ENCODE peak calls at places on chromosome 17, in eight cellular contexts. One of them, this sample, is unnamed.
A peak's percentile ranks its signal among the peaks of the same experiment; 100 is the strongest.

GRCh38 chr17:13541032-13541480 is 60.7 kb downstream of the HS3ST3A1 start:
- DNase-seq in astrocyte of the spinal cord: peak; percentile 97
- DNase-seq in right lobe of liver: no peak
- DNase-seq in mesothelial cell of epicardium: no peak
- DNase-seq in WTC11: no peak
- DNase-seq in cardiac muscle cell: peak; percentile 95
- DNase-seq in activated CD8-positive, alpha-beta T cell treated with anti-CD3 and anti-CD28 coated beads for 36 hours: no peak
- DNase-seq in Calu3: no peak
- DNase-seq in this sample: no peak

GRCh38 chr17:4008496-4009163 is 44.4 kb upstream of the ATP2A3 start:
- DNase-seq in astrocyte of the spinal cord: no peak
- DNase-seq in right lobe of liver: no peak
- DNase-seq in mesothelial cell of epicardium: no peak
- DNase-seq in Calu3: no peak
- DNase-seq in activated CD8-positive, alpha-beta T cell treated with anti-CD3 and anti-CD28 coated beads for 36 hours: no peak
- DNase-seq in WTC11: no peak
- DNase-seq in cardiac muscle cell: no peak
- DNase-seq in this sample: no peak

GRCh38 chr17:49356320-49356719 is 5.7 kb downstream of the ZNF652 start:
- DNase-seq in activated CD8-positive, alpha-beta T cell treated with anti-CD3 and anti-CD28 coated beads for 36 hours: no peak
- DNase-seq in cardiac muscle cell: no peak
- DNase-seq in mesothelial cell of epicardium: no peak
- DNase-seq in astrocyte of the spinal cord: no peak
- DNase-seq in right lobe of liver: no peak
- DNase-seq in Calu3: no peak
- DNase-seq in WTC11: no peak
- DNase-seq in this sample: no peak

GRCh38 chr17:68379692-68380677 is 77.3 kb downstream of the WIPI1 start:
- DNase-seq in mesothelial cell of epicardium: no peak
- DNase-seq in right lobe of liver: no peak
- DNase-seq in Calu3: no peak
- DNase-seq in WTC11: no peak
- DNase-seq in astrocyte of the spinal cord: no peak
- DNase-seq in cardiac muscle cell: no peak
- DNase-seq in activated CD8-positive, alpha-beta T cell treated with anti-CD3 and anti-CD28 coated beads for 36 hours: no peak
- DNase-seq in this sample: no peak

GRCh38 chr17:73589096-73589980 is 54.9 kb downstream of the SDK2 start:
- DNase-seq in Calu3: no peak
- DNase-seq in cardiac muscle cell: no peak
- DNase-seq in WTC11: no peak
- DNase-seq in right lobe of liver: no peak
- DNase-seq in activated CD8-positive, alpha-beta T cell treated with anti-CD3 and anti-CD28 coated beads for 36 hours: no peak
- DNase-seq in mesothelial cell of epicardium: no peak
- DNase-seq in astrocyte of the spinal cord: no peak
- DNase-seq in this sample: no peak

GRCh38 chr17:62700964-62701705 is 73.7 kb downstream of the MRC2 start:
- DNase-seq in activated CD8-positive, alpha-beta T cell treated with anti-CD3 and anti-CD28 coated beads for 36 hours: no peak
- DNase-seq in mesothelial cell of epicardium: no peak
- DNase-seq in Calu3: no peak
- DNase-seq in right lobe of liver: no peak
- DNase-seq in astrocyte of the spinal cord: no peak
- DNase-seq in WTC11: no peak
- DNase-seq in cardiac muscle cell: no peak
- DNase-seq in this sample: no peak

GRCh38 chr17:40242774-40243173 is 23.7 kb downstream of the WIPF2 start:
- DNase-seq in astrocyte of the spinal cord: no peak
- DNase-seq in right lobe of liver: no peak
- DNase-seq in cardiac muscle cell: no peak
- DNase-seq in mesothelial cell of epicardium: no peak
- DNase-seq in WTC11: no peak
- DNase-seq in activated CD8-positive, alpha-beta T cell treated with anti-CD3 and anti-CD28 coated beads for 36 hours: no peak
- DNase-seq in Calu3: no peak
- DNase-seq in this sample: no peak

GRCh38 chr17:75920045-75920560 is 15.4 kb upstream of the MRPL38 start:
- DNase-seq in astrocyte of the spinal cord: no peak
- DNase-seq in Calu3: no peak
- DNase-seq in cardiac muscle cell: no peak
- DNase-seq in activated CD8-positive, alpha-beta T cell treated with anti-CD3 and anti-CD28 coated beads for 36 hours: no peak
- DNase-seq in mesothelial cell of epicardium: no peak
- DNase-seq in WTC11: no peak
- DNase-seq in right lobe of liver: no peak
- DNase-seq in this sample: no peak

GRCh38 chr17:9837551-9838471 is 12.1 kb downstream of the GLP2R start:
- DNase-seq in WTC11: no peak
- DNase-seq in activated CD8-positive, alpha-beta T cell treated with anti-CD3 and anti-CD28 coated beads for 36 hours: no peak
- DNase-seq in Calu3: no peak
- DNase-seq in cardiac muscle cell: peak; percentile 97
- DNase-seq in mesothelial cell of epicardium: no peak
- DNase-seq in right lobe of liver: no peak
- DNase-seq in astrocyte of the spinal cord: peak; percentile 64
- DNase-seq in this sample: no peak

GRCh38 chr17:40130352-40131042 is 8.7 kb downstream of the MSL1 start:
- DNase-seq in cardiac muscle cell: peak; percentile 30
- DNase-seq in mesothelial cell of epicardium: no peak
- DNase-seq in right lobe of liver: no peak
- DNase-seq in Calu3: no peak
- DNase-seq in activated CD8-positive, alpha-beta T cell treated with anti-CD3 and anti-CD28 coated beads for 36 hours: no peak
- DNase-seq in astrocyte of the spinal cord: no peak
- DNase-seq in WTC11: no peak
- DNase-seq in this sample: no peak

GRCh38 chr17:5111402-5112204 is at the start of gene ZNF232:
- DNase-seq in astrocyte of the spinal cord: peak; percentile 92
- DNase-seq in Calu3: peak; percentile 93
- DNase-seq in right lobe of liver: peak; percentile 97
- DNase-seq in activated CD8-positive, alpha-beta T cell treated with anti-CD3 and anti-CD28 coated beads for 36 hours: peak; percentile 95
- DNase-seq in WTC11: peak; percentile 97
- DNase-seq in cardiac muscle cell: peak; percentile 96
- DNase-seq in mesothelial cell of epicardium: peak; percentile 95
- DNase-seq in this sample: peak; percentile 96

GRCh38 chr17:64259922-64260321 is 3.1 kb downstream of the TEX2 start:
- DNase-seq in mesothelial cell of epicardium: no peak
- DNase-seq in cardiac muscle cell: peak; percentile 81
- DNase-seq in astrocyte of the spinal cord: peak; percentile 23
- DNase-seq in WTC11: no peak
- DNase-seq in activated CD8-positive, alpha-beta T cell treated with anti-CD3 and anti-CD28 coated beads for 36 hours: no peak
- DNase-seq in Calu3: no peak
- DNase-seq in right lobe of liver: no peak
- DNase-seq in this sample: no peak

GRCh38 chr17:4101127-4101798 is 41.6 kb downstream of the ZZEF1 start:
- DNase-seq in astrocyte of the spinal cord: peak; percentile 21
- DNase-seq in WTC11: no peak
- DNase-seq in mesothelial cell of epicardium: no peak
- DNase-seq in activated CD8-positive, alpha-beta T cell treated with anti-CD3 and anti-CD28 coated beads for 36 hours: no peak
- DNase-seq in Calu3: no peak
- DNase-seq in right lobe of liver: no peak
- DNase-seq in cardiac muscle cell: peak; percentile 53
- DNase-seq in this sample: no peak

GRCh38 chr17:21280081-21280518 is 4.4 kb upstream of the MAP2K3 start:
- DNase-seq in astrocyte of the spinal cord: peak; percentile 74
- DNase-seq in mesothelial cell of epicardium: peak; percentile 91
- DNase-seq in right lobe of liver: peak; percentile 91
- DNase-seq in activated CD8-positive, alpha-beta T cell treated with anti-CD3 and anti-CD28 coated beads for 36 hours: peak; percentile 94
- DNase-seq in WTC11: peak; percentile 94
- DNase-seq in cardiac muscle cell: peak; percentile 87
- DNase-seq in Calu3: peak; percentile 87
- DNase-seq in this sample: peak; percentile 88

GRCh38 chr17:59366773-59367656 is 35.6 kb downstream of the YPEL2 start:
- DNase-seq in astrocyte of the spinal cord: peak; percentile 69
- DNase-seq in WTC11: no peak
- DNase-seq in right lobe of liver: peak; percentile 91
- DNase-seq in cardiac muscle cell: no peak
- DNase-seq in mesothelial cell of epicardium: no peak
- DNase-seq in Calu3: peak; percentile 45
- DNase-seq in activated CD8-positive, alpha-beta T cell treated with anti-CD3 and anti-CD28 coated beads for 36 hours: peak; percentile 18
- DNase-seq in this sample: peak; percentile 28

GRCh38 chr17:47225436-47225858 is 16.3 kb downstream of the MYL4 start:
- DNase-seq in astrocyte of the spinal cord: peak; percentile 92
- DNase-seq in WTC11: no peak
- DNase-seq in right lobe of liver: no peak
- DNase-seq in Calu3: peak; percentile 70
- DNase-seq in activated CD8-positive, alpha-beta T cell treated with anti-CD3 and anti-CD28 coated beads for 36 hours: no peak
- DNase-seq in mesothelial cell of epicardium: no peak
- DNase-seq in cardiac muscle cell: peak; percentile 93
- DNase-seq in this sample: no peak

GRCh38 chr17:43467981-43468541 is 15.7 kb upstream of the DHX8 start:
- DNase-seq in WTC11: no peak
- DNase-seq in astrocyte of the spinal cord: peak; percentile 76
- DNase-seq in mesothelial cell of epicardium: no peak
- DNase-seq in right lobe of liver: no peak
- DNase-seq in cardiac muscle cell: peak; percentile 58
- DNase-seq in Calu3: no peak
- DNase-seq in activated CD8-positive, alpha-beta T cell treated with anti-CD3 and anti-CD28 coated beads for 36 hours: no peak
- DNase-seq in this sample: no peak

GRCh38 chr17:49525831-49526741 is 31.0 kb downstream of the NGFR start:
- DNase-seq in right lobe of liver: no peak
- DNase-seq in Calu3: no peak
- DNase-seq in cardiac muscle cell: no peak
- DNase-seq in activated CD8-positive, alpha-beta T cell treated with anti-CD3 and anti-CD28 coated beads for 36 hours: no peak
- DNase-seq in mesothelial cell of epicardium: no peak
- DNase-seq in astrocyte of the spinal cord: no peak
- DNase-seq in WTC11: peak; percentile 9
- DNase-seq in this sample: no peak

GRCh38 chr17:35087731-35088646 is 24.5 kb upstream of the RFFL start:
- DNase-seq in activated CD8-positive, alpha-beta T cell treated with anti-CD3 and anti-CD28 coated beads for 36 hours: peak; percentile 68
- DNase-seq in WTC11: peak; percentile 50
- DNase-seq in mesothelial cell of epicardium: peak; percentile 46
- DNase-seq in cardiac muscle cell: peak; percentile 54
- DNase-seq in right lobe of liver: peak; percentile 81
- DNase-seq in Calu3: peak; percentile 31
- DNase-seq in astrocyte of the spinal cord: peak; percentile 53
- DNase-seq in this sample: peak; percentile 19

GRCh38 chr17:76968707-76969597 is 100.7 kb downstream of the MGAT5B start:
- DNase-seq in WTC11: peak; percentile 96
- DNase-seq in activated CD8-positive, alpha-beta T cell treated with anti-CD3 and anti-CD28 coated beads for 36 hours: peak; percentile 80
- DNase-seq in astrocyte of the spinal cord: peak; percentile 26
- DNase-seq in right lobe of liver: no peak
- DNase-seq in Calu3: peak; percentile 65
- DNase-seq in cardiac muscle cell: peak; percentile 15
- DNase-seq in mesothelial cell of epicardium: peak; percentile 71
- DNase-seq in this sample: peak; percentile 55

GRCh38 chr17:15744885-15745284 is 12.8 kb downstream of the TBC1D26 start:
- DNase-seq in WTC11: no peak
- DNase-seq in mesothelial cell of epicardium: no peak
- DNase-seq in right lobe of liver: peak; percentile 28
- DNase-seq in Calu3: no peak
- DNase-seq in cardiac muscle cell: no peak
- DNase-seq in activated CD8-positive, alpha-beta T cell treated with anti-CD3 and anti-CD28 coated beads for 36 hours: no peak
- DNase-seq in astrocyte of the spinal cord: peak; percentile 39
- DNase-seq in this sample: no peak

GRCh38 chr17:81967533-81968395 is 6.8 kb upstream of the NOTUM start:
- DNase-seq in WTC11: peak; percentile 78
- DNase-seq in right lobe of liver: peak; percentile 93
- DNase-seq in astrocyte of the spinal cord: peak; percentile 52
- DNase-seq in Calu3: peak; percentile 34
- DNase-seq in cardiac muscle cell: peak; percentile 89
- DNase-seq in activated CD8-positive, alpha-beta T cell treated with anti-CD3 and anti-CD28 coated beads for 36 hours: peak; percentile 97
- DNase-seq in mesothelial cell of epicardium: peak; percentile 65
- DNase-seq in this sample: peak; percentile 53
- TF ChIP-seq CTCF in WTC11: no peak
- TF ChIP-seq CTCF in right lobe of liver: no peak
- TF ChIP-seq CTCF in astrocyte of the spinal cord: no peak
- TF ChIP-seq CTCF in Calu3: no peak
- TF ChIP-seq CTCF in cardiac muscle cell: no peak
- TF ChIP-seq CTCF in activated CD8-positive, alpha-beta T cell treated with anti-CD3 and anti-CD28 coated beads for 36 hours: no peak
- TF ChIP-seq CTCF in mesothelial cell of epicardium: no peak
- TF ChIP-seq CTCF in this sample: no peak

GRCh38 chr17:2369551-2370210 is 31.2 kb downstream of the MNT start:
- DNase-seq in Calu3: no peak
- DNase-seq in astrocyte of the spinal cord: no peak
- DNase-seq in activated CD8-positive, alpha-beta T cell treated with anti-CD3 and anti-CD28 coated beads for 36 hours: no peak
- DNase-seq in WTC11: peak; percentile 64
- DNase-seq in cardiac muscle cell: peak; percentile 34
- DNase-seq in mesothelial cell of epicardium: no peak
- DNase-seq in right lobe of liver: no peak
- DNase-seq in this sample: no peak
- TF ChIP-seq CTCF in Calu3: no peak
- TF ChIP-seq CTCF in astrocyte of the spinal cord: peak; percentile 16
- TF ChIP-seq CTCF in activated CD8-positive, alpha-beta T cell treated with anti-CD3 and anti-CD28 coated beads for 36 hours: no peak
- TF ChIP-seq CTCF in WTC11: no peak
- TF ChIP-seq CTCF in cardiac muscle cell: peak; percentile 19
- TF ChIP-seq CTCF in mesothelial cell of epicardium: no peak
- TF ChIP-seq CTCF in right lobe of liver: no peak
- TF ChIP-seq CTCF in this sample: no peak

GRCh38 chr17:17079761-17080160 is 37.5 kb downstream of the MPRIP start:
- DNase-seq in cardiac muscle cell: no peak
- DNase-seq in astrocyte of the spinal cord: no peak
- DNase-seq in Calu3: no peak
- DNase-seq in activated CD8-positive, alpha-beta T cell treated with anti-CD3 and anti-CD28 coated beads for 36 hours: no peak
- DNase-seq in right lobe of liver: no peak
- DNase-seq in mesothelial cell of epicardium: no peak
- DNase-seq in WTC11: no peak
- DNase-seq in this sample: no peak

GRCh38 chr17:17077861-17078732 is 35.8 kb downstream of the MPRIP start:
- DNase-seq in astrocyte of the spinal cord: no peak
- DNase-seq in cardiac muscle cell: no peak
- DNase-seq in right lobe of liver: peak; percentile 93
- DNase-seq in activated CD8-positive, alpha-beta T cell treated with anti-CD3 and anti-CD28 coated beads for 36 hours: no peak
- DNase-seq in Calu3: peak; percentile 41
- DNase-seq in mesothelial cell of epicardium: no peak
- DNase-seq in WTC11: no peak
- DNase-seq in this sample: no peak

GRCh38 chr17:17080181-17080631 is 37.9 kb downstream of the MPRIP start:
- DNase-seq in Calu3: no peak
- DNase-seq in cardiac muscle cell: no peak
- DNase-seq in mesothelial cell of epicardium: no peak
- DNase-seq in right lobe of liver: no peak
- DNase-seq in WTC11: no peak
- DNase-seq in activated CD8-positive, alpha-beta T cell treated with anti-CD3 and anti-CD28 coated beads for 36 hours: no peak
- DNase-seq in astrocyte of the spinal cord: no peak
- DNase-seq in this sample: no peak

GRCh38 chr17:17079336-17079735 is 37.1 kb downstream of the MPRIP start:
- DNase-seq in Calu3: no peak
- DNase-seq in astrocyte of the spinal cord: no peak
- DNase-seq in WTC11: no peak
- DNase-seq in activated CD8-positive, alpha-beta T cell treated with anti-CD3 and anti-CD28 coated beads for 36 hours: no peak
- DNase-seq in mesothelial cell of epicardium: no peak
- DNase-seq in cardiac muscle cell: no peak
- DNase-seq in right lobe of liver: no peak
- DNase-seq in this sample: no peak

DNA sequence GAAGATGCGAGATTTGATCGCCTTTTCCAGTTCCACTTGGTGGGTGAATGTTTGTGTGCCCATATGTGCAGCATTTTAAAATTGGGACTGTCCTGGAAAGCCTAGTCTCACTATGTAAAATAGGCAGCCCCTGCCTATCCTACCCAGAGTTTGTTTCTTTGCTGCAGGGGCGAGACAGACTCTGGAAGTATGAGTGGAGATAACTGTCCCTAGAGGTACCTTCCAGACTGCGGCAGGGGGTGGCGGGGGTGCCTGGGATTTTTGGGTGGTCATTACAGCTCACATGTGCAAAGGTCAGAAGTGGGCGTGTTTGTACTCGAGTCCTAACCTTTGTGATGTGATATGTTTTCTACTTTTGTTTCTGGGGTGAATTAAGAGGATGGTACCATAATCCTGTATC is 36.6 kb downstream of the MPRIP start:
- DNase-seq in cardiac muscle cell: no peak
- DNase-seq in astrocyte of the spinal cord: no peak
- DNase-seq in right lobe of liver: no peak
- DNase-seq in mesothelial cell of epicardium: no peak
- DNase-seq in WTC11: no peak
- DNase-seq in Calu3: no peak
- DNase-seq in activated CD8-positive, alpha-beta T cell treated with anti-CD3 and anti-CD28 coated beads for 36 hours: no peak
- DNase-seq in this sample: no peak
- TF ChIP-seq CTCF in cardiac muscle cell: no peak
- TF ChIP-seq CTCF in astrocyte of the spinal cord: no peak
- TF ChIP-seq CTCF in right lobe of liver: no peak
- TF ChIP-seq CTCF in mesothelial cell of epicardium: no peak
- TF ChIP-seq CTCF in WTC11: no peak
- TF ChIP-seq CTCF in Calu3: no peak
- TF ChIP-seq CTCF in activated CD8-positive, alpha-beta T cell treated with anti-CD3 and anti-CD28 coated beads for 36 hours: no peak
- TF ChIP-seq CTCF in this sample: no peak

GRCh38 chr17:8799001-8799850 is at the start of gene MFSD6L:
- DNase-seq in Calu3: peak; percentile 63
- DNase-seq in mesothelial cell of epicardium: peak; percentile 58
- DNase-seq in WTC11: peak; percentile 88
- DNase-seq in cardiac muscle cell: peak; percentile 45
- DNase-seq in right lobe of liver: no peak
- DNase-seq in activated CD8-positive, alpha-beta T cell treated with anti-CD3 and anti-CD28 coated beads for 36 hours: peak; percentile 28
- DNase-seq in astrocyte of the spinal cord: no peak
- DNase-seq in this sample: peak; percentile 66
- TF ChIP-seq CTCF in Calu3: no peak
- TF ChIP-seq CTCF in mesothelial cell of epicardium: no peak
- TF ChIP-seq CTCF in WTC11: no peak
- TF ChIP-seq CTCF in cardiac muscle cell: no peak
- TF ChIP-seq CTCF in right lobe of liver: no peak
- TF ChIP-seq CTCF in activated CD8-positive, alpha-beta T cell treated with anti-CD3 and anti-CD28 coated beads for 36 hours: peak; percentile 14
- TF ChIP-seq CTCF in astrocyte of the spinal cord: no peak
- TF ChIP-seq CTCF in this sample: peak; percentile 44